ENCODE peak calls at places on chromosome X, in five cellular contexts. Y is heart right ventricle; S is OCI-LY7; X is aorta; J is CD4-positive, CD25-positive, alpha-beta regulatory T cell. D is an unnamed sample. For H3K4me1, the result is how much of the 10 kb centered on the place peaks cover.

GRCh38 chrX:7435822-7436221 is 287.9 kb upstream of the PUDP start:
- DNase-seq in Y (no peak), S (no peak), X (no peak), J (no peak), D (no peak)

GRCh38 chrX:41603591-41603990 is 85.2 kb upstream of the GPR34 start:
- DNase-seq in Y (no peak), S (no peak), X (no peak), J (no peak), D (no peak)

GRCh38 chrX:2901367-2902036 is 27.6 kb downstream of the ARSD start:
- DNase-seq in Y (no peak), S (no peak), X (no peak), J (no peak), D (no peak)

GRCh38 chrX:7216981-7217587 is 69.1 kb upstream of the PUDP start:
- DNase-seq in Y (no peak), S (no peak), X (no peak), J (no peak), D (no peak)

GRCh38 chrX:77785746-77786548 is at the start of gene ATRX:
- DNase-seq in Y (peak), S (peak), X (peak), J (peak), D (peak)

GRCh38 chrX:104795804-104796203 is 229.8 kb downstream of the IL1RAPL2 start:
- DNase-seq in Y (no peak), S (no peak), X (no peak), J (no peak), D (no peak)

GRCh38 chrX:129726307-129727111 is 12.3 kb upstream of the XPNPEP2 start:
- DNase-seq in Y (peak), S (peak), X (peak), J (peak), D (peak)

GRCh38 chrX:20362268-20363002 is 95.7 kb upstream of the RPS6KA3 start:
- DNase-seq in Y (no peak), S (no peak), X (no peak), J (no peak), D (no peak)

GRCh38 chrX:132367984-132368383 is 120.9 kb downstream of the MBNL3 start:
- DNase-seq in Y (no peak), S (no peak), X (no peak), J (no peak), D (no peak)

GRCh38 chrX:19688426-19688825 is 173.1 kb upstream of the MAP3K15 start:
- DNase-seq in Y (no peak), S (no peak), X (no peak), J (no peak), D (no peak)

DNA sequence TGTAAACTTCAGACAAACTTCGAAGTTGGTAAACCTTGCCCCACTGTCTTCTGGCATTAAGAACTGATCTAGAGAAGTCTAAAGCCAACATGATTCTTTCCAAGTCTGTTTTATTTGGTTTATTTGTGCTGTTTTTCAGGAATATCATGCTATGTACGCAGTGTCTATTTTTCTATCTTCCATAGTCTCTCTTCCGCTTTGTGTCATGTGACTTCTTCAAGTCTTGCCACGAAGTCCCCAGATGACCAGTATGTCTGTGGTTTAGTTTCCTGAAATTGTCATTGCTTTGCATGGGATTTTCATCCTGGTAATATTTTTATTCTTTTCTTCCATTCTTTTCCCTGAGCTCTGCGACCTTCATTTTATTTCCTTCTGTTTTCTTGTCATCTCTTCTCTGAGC is 15.1 kb downstream of the PNMA6E start:
- DNase-seq in Y (no peak), S (no peak), X (no peak), J (no peak), D (no peak)
- H3K4me1 ChIP-seq in Y (under half), S (under half), X (under half), J (under half), D (under half)

DNA sequence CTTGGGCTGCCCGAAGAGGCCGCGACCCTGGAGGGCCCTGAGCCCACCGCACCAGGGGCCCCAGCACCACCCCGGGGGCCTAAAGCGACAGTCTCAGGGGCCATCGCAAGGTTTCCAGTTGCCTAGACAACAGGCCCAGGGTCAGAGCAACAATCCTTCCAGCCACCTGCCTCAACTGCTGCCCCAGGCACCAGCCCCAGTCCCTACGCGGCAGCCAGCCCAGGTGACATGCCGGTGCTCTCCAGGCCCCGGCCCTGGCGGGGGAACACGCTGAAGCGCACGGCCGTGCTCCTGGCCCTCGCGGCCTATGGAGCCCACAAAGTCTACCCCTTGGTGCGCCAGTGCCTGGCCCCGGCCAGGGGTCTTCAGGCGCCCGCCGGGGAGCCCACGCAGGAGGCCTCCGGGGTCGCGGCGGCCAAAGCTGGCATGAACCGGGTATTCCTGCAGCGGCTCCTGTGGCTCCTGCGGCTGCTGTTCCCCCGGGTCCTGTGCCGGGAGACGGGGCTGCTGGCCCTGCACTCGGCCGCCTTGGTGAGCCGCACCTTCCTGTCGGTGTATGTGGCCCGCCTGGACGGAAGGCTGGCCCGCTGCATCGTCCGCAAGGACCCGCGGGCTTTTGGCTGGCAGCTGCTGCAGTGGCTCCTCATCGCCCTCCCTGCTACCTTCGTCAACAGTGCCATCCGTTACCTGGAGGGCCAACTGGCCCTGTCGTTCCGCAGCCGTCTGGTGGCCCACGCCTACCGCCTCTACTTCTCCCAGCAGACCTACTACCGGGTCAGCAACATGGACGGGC is 579 bp downstream of the ABCD1 start:
- DNase-seq in Y (no peak), S (peak), X (no peak), J (peak), D (peak)
- H3K4me3 ChIP-seq in Y (peak), S (peak), X (no peak), J (no peak), D (peak)

GRCh38 chrX:65671286-65671685 is 3.8 kb downstream of the MSN start:
- DNase-seq in Y (no peak), S (no peak), X (no peak), J (no peak), D (no peak)

GRCh38 chrX:65674351-65674893 is 7.0 kb downstream of the MSN start:
- DNase-seq in Y (no peak), S (no peak), X (no peak), J (no peak), D (no peak)

GRCh38 chrX:65671966-65672365 is 4.5 kb downstream of the MSN start:
- DNase-seq in Y (no peak), S (no peak), X (no peak), J (no peak), D (no peak)

GRCh38 chrX:65677954-65678469 is 10.6 kb downstream of the MSN start:
- DNase-seq in Y (peak), S (no peak), X (no peak), J (no peak), D (no peak)

DNA sequence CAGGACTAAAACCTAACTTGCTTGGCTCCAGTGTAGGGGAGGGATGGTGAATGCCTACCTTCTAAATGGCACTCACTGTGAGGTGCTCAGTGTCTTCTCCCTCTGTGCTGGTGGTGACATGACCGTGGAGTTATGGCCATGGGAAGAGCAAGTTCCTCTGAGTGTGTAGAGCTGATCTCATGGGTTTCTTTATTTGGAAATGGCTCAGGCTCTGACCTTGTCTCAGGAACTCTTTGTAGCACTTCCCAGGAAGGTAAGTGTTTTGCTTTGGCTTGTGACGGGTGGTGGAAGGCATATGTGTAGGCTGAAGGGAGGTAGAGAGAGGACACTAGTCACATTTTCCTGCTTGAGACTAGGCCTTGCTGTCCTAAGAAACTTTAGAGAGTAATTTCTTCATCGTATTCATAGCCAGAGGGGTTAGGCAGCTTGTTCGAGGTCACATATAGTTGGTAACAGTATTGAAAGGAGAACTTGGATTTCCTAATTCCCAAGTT is 6.5 kb downstream of the MSN start:
- DNase-seq in Y (no peak), S (no peak), X (no peak), J (no peak), D (no peak)
- H3K4me1 ChIP-seq in Y (under half), S (half or more), X (under half), J (half or more), D (under half)

DNA sequence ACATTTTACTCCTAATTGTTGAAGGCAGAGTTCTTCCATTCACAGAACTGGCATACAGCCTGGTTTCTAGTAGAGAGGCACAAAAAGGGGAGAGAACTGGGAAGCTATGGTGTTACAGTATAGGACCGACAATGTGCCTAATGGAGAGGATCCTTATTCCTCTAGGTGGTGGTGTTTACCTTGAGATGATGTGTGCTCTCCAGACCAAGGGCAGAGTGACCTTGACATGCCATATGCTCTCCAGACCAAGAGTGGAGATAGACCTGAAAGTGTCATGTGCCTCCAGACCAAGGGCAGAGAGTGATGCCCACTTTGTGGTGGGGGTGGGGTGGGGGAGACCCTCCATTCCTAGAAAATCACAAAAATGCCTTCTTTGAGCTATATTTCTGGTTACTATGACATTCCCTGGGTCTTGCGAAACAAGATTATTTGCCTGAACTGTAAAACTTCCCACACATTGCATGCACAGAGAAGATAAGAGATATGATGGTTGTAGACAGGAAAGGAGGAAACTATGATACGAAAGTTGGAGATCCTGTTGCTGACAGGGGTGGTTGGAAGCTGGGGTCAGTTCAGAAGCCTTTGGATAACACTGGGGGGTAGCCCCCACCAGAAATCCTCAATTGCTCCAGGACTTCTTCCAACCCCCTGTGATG is 119.7 kb downstream of the TEX13C start:
- DNase-seq in Y (no peak), S (no peak), X (no peak), J (no peak), D (no peak)
- H3K4me3 ChIP-seq in Y (no peak), S (no peak), X (no peak), J (no peak), D (no peak)

GRCh38 chrX:107675823-107676555 is 47.7 kb downstream of the PRPS1 start:
- DNase-seq in Y (no peak), S (peak), X (no peak), J (no peak), D (no peak)
- H3K4me1 ChIP-seq in Y (under half), S (half or more), X (under half), J (half or more), D (under half)

DNA sequence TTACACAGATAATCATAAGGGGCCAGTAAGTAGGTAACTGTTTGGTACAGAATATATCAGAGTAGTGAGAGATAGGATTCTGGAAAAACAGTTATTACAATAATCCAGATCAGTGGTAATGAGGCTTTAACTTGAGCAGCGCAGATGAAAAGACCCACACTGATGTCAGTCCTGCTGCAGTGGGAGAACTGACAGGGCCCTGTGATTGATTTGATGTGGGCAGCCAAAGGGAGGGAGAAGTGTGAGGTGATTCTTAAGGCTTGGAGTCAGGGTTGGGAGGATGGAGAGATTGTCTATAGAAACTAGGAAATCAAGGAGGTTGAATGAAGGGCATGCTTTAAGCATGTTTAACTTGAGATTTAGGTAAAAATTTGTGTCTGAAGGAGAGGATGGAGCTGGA is 161.4 kb downstream of the VSIG4 start:
- DNase-seq in Y (no peak), S (no peak), X (no peak), J (no peak), D (no peak)
- H3K4me3 ChIP-seq in Y (no peak), S (no peak), X (no peak), J (no peak), D (no peak)

GRCh38 chrX:48719958-48720357 is 23.4 kb downstream of the SUV39H1 start:
- DNase-seq in Y (no peak), S (no peak), X (no peak), J (no peak), D (no peak)

GRCh38 chrX:48715066-48715465 is 18.5 kb downstream of the SUV39H1 start:
- DNase-seq in Y (no peak), S (no peak), X (no peak), J (no peak), D (no peak)

GRCh38 chrX:48714573-48714972 is 18.0 kb downstream of the SUV39H1 start:
- DNase-seq in Y (no peak), S (no peak), X (no peak), J (no peak), D (no peak)

GRCh38 chrX:48713847-48714246 is 17.3 kb downstream of the SUV39H1 start:
- DNase-seq in Y (no peak), S (no peak), X (no peak), J (no peak), D (no peak)

GRCh38 chrX:48715876-48716502 is 19.5 kb downstream of the SUV39H1 start:
- DNase-seq in Y (no peak), S (no peak), X (no peak), J (no peak), D (no peak)
- H3K4me1 ChIP-seq in Y (under half), S (under half), X (under half), J (under half), D (under half)

GRCh38 chrX:40009462-40009851 is 88.3 kb downstream of the BCOR start:
- DNase-seq in Y (no peak), S (no peak), X (peak), J (no peak), D (no peak)
- H3K4me3 ChIP-seq in Y (peak), S (no peak), X (no peak), J (no peak), D (no peak)

D was measured in right cardiac atrium.